ENCODE peak calls at places on chromosomes 11 and 22, in four cellular contexts. U, X, Z and C are unnamed samples.

GRCh38 chr11:79182794-79183193 is 258.0 kb downstream of the TENM4 start:
- DNase-seq in U (peak), X (no peak), Z (no peak), C (no peak)

GRCh38 chr22:40463017-40463631 is 92.7 kb downstream of the SGSM3 start:
- DNase-seq in U (no peak), X (peak), Z (no peak), C (no peak)

GRCh38 chr22:19874307-19875060 is 19.8 kb upstream of the GNB1L start:
- DNase-seq in U (peak), X (no peak), Z (no peak), C (no peak)

GRCh38 chr11:47337229-47337924 is 15.1 kb downstream of the MYBPC3 start:
- DNase-seq in U (no peak), X (no peak), Z (no peak), C (no peak)

GRCh38 chr11:103433976-103434375 is 324.8 kb downstream of the DYNC2H1 start:
- DNase-seq in U (no peak), X (no peak), Z (no peak), C (no peak)

GRCh38 chr11:33544593-33545373 is 155.8 kb downstream of the C11orf91 start:
- DNase-seq in U (no peak), X (no peak), Z (no peak), C (no peak)

GRCh38 chr11:10862446-10862845 is 4.6 kb upstream of the ZBED5 start:
- DNase-seq in U (peak), X (no peak), Z (no peak), C (no peak)

GRCh38 chr22:36569999-36570398 is 41.0 kb upstream of the EIF3D start:
- DNase-seq in U (peak), X (no peak), Z (peak), C (no peak)